ENCODE peak calls at places on chromosomes 6 and 20, in four cellular contexts. Q is GM12865, T is RWPE1, O is ecto neural progenitor cell. S is an unnamed sample.

GRCh38 chr20:58713801-58714339 is 21.3 kb downstream of the NPEPL1 start:
- DNase-seq in T (no peak), O (peak; percentile 43), Q (no peak), S (no peak)

GRCh38 chr6:159116343-159116742 is 52.9 kb upstream of the FNDC1 start:
- DNase-seq in T (no peak), O (no peak), Q (peak; percentile 79), S (no peak)

GRCh38 chr20:22490287-22491187 is 93.8 kb downstream of the FOXA2 start:
- DNase-seq in T (peak; percentile 10), O (peak; percentile 49), Q (no peak), S (peak; percentile 55)

GRCh38 chr6:4671587-4672115 is 104.6 kb upstream of the CDYL start:
- DNase-seq in O (no peak), T (no peak), Q (no peak), S (no peak)

GRCh38 chr20:4661191-4661590 is 60.5 kb upstream of the PRND start:
- DNase-seq in T (no peak), O (no peak), Q (peak; percentile 19), S (no peak)

GRCh38 chr20:17642404-17643269 is 39.4 kb downstream of the RRBP1 start:
- DNase-seq in T (no peak), O (no peak), Q (no peak), S (no peak)

GRCh38 chr6:157181649-157182048 is 141.7 kb downstream of the TMEM242 start:
- DNase-seq in O (no peak), T (peak; percentile 54), Q (no peak), S (peak; percentile 30)

GRCh38 chr20:44886276-44886671 is 769 bp downstream of the YWHAB start:
- DNase-seq in Q (no peak), T (peak; percentile 56), O (no peak), S (no peak)

GRCh38 chr6:33683051-33683571 is 28.4 kb downstream of the UQCC2 start:
- DNase-seq in Q (no peak), T (no peak), O (no peak), S (no peak)

GRCh38 chr6:13030421-13030820 is 297.9 kb downstream of the TBC1D7 start:
- DNase-seq in Q (no peak), O (no peak), T (no peak), S (no peak)

GRCh38 chr6:69673298-69673697 is 123.5 kb downstream of the LMBRD1 start:
- DNase-seq in T (no peak), Q (no peak), O (no peak), S (no peak)

GRCh38 chr20:10857362-10858070 is 183.7 kb upstream of the JAG1 start:
- DNase-seq in Q (no peak), O (no peak), T (peak; percentile 31), S (peak; percentile 37)

GRCh38 chr20:22582386-22582959 is 1.9 kb downstream of the FOXA2 start:
- DNase-seq in Q (no peak), O (no peak), T (no peak), S (no peak)

GRCh38 chr6:6749791-6750434 is 161.4 kb downstream of the LY86 start:
- DNase-seq in O (peak; percentile 54), T (peak; percentile 77), Q (no peak), S (peak; percentile 40)

S was measured in Calu3.